ENCODE peak calls at places on chromosome 12, in four cellular contexts. O is endothelial cell of umbilical vein, I is astrocyte of the spinal cord, S is ovary. G is an unnamed sample.

GRCh38 chr12:25938581-25938980 is 19.9 kb upstream of the RASSF8 start:
- DNase-seq in O (no peak), I (no peak), S (no peak), G (no peak)

GRCh38 chr12:32896438-32897275 is at the start of gene PKP2:
- DNase-seq in O (peak), I (peak), S (peak), G (no peak)

GRCh38 chr12:89163918-89164317 is 188.4 kb downstream of the DUSP6 start:
- DNase-seq in O (peak), I (no peak), S (no peak), G (no peak)

GRCh38 chr12:64814432-64814831 is 10.0 kb upstream of the TBC1D30 start:
- DNase-seq in O (no peak), I (no peak), S (no peak), G (no peak)

GRCh38 chr12:12439636-12440035 is 82.8 kb downstream of the BORCS5 start:
- DNase-seq in O (peak), I (peak), S (no peak), G (no peak)

GRCh38 chr12:116265361-116266128 is 11.9 kb downstream of the MED13L start:
- DNase-seq in O (no peak), I (no peak), S (no peak), G (no peak)

GRCh38 chr12:41967668-41968649 is 176.7 kb downstream of the GXYLT1 start:
- DNase-seq in O (peak), I (peak), S (no peak), G (no peak)

GRCh38 chr12:26523708-26524150 is 309.3 kb downstream of the ITPR2 start:
- DNase-seq in O (peak), I (peak), S (peak), G (peak)

GRCh38 chr12:14972816-14973215 is at the start of gene PDE6H:
- DNase-seq in O (no peak), I (no peak), S (no peak), G (no peak)

GRCh38 chr12:64042901-64043300 is 179.2 kb downstream of the KICS2 start:
- DNase-seq in O (no peak), I (peak), S (no peak), G (peak)

GRCh38 chr12:95623554-95624170 is 72.4 kb upstream of the USP44 start:
- DNase-seq in O (peak), I (peak), S (peak), G (peak)

GRCh38 chr12:2544213-2544612 is 250.6 kb upstream of the FKBP4 start:
- DNase-seq in O (no peak), I (no peak), S (no peak), G (no peak)

GRCh38 chr12:56206373-56207166 is 15.2 kb downstream of the RNF41 start:
- DNase-seq in O (peak), I (peak), S (peak), G (no peak)

GRCh38 chr12:108837239-108837638 is 20.1 kb downstream of the SSH1 start:
- DNase-seq in O (no peak), I (peak), S (no peak), G (no peak)

GRCh38 chr12:94679554-94679953 is 29.2 kb upstream of the TMCC3 start:
- DNase-seq in O (no peak), I (no peak), S (no peak), G (no peak)

GRCh38 chr12:76704693-76705092 is 59.2 kb upstream of the ZDHHC17 start:
- DNase-seq in O (no peak), I (no peak), S (no peak), G (no peak)

GRCh38 chr12:108666326-108666995 is 32.8 kb upstream of the SELPLG start:
- DNase-seq in O (no peak), I (peak), S (peak), G (no peak)

GRCh38 chr12:47977046-47977771 is 13.8 kb downstream of the TMEM106C start:
- DNase-seq in O (no peak), I (no peak), S (no peak), G (no peak)

GRCh38 chr12:54195736-54196347 is 7.1 kb upstream of the SMUG1 start:
- DNase-seq in O (peak), I (peak), S (no peak), G (no peak)

GRCh38 chr12:12807970-12808702 is 5.0 kb upstream of the DDX47 start:
- DNase-seq in O (peak), I (peak), S (no peak), G (no peak)

GRCh38 chr12:46071335-46071734 is 81.0 kb upstream of the SCAF11 start:
- DNase-seq in O (no peak), I (no peak), S (no peak), G (no peak)

GRCh38 chr12:80580254-80580653 is 127.2 kb upstream of the MYF6 start:
- DNase-seq in O (no peak), I (peak), S (no peak), G (peak)

GRCh38 chr12:111455448-111456320 is 50.0 kb downstream of the SH2B3 start:
- DNase-seq in O (no peak), I (peak), S (no peak), G (no peak)

GRCh38 chr12:98582093-98582492 is 11.4 kb upstream of the SLC25A3 start:
- DNase-seq in O (no peak), I (no peak), S (no peak), G (no peak)

GRCh38 chr12:11510671-11511070 is 115.3 kb upstream of the PRB2 start:
- DNase-seq in O (no peak), I (no peak), S (no peak), G (no peak)

GRCh38 chr12:104058796-104059195 is 5.5 kb upstream of the HCFC2 start:
- DNase-seq in O (no peak), I (no peak), S (no peak), G (no peak)

GRCh38 chr12:69331846-69332684 is 16.1 kb upstream of the LYZ start:
- DNase-seq in O (no peak), I (no peak), S (no peak), G (no peak)
- H3K4me3 ChIP-seq in O (no peak), I (no peak), S (no peak), G (no peak)

GRCh38 chr12:49283541-49284429 is 11.2 kb upstream of the PRPH start:
- DNase-seq in O (no peak), I (no peak), S (no peak), G (no peak)
- TF ChIP-seq CTCF in O (peak), I (peak), S (no peak), G (no peak)

DNA sequence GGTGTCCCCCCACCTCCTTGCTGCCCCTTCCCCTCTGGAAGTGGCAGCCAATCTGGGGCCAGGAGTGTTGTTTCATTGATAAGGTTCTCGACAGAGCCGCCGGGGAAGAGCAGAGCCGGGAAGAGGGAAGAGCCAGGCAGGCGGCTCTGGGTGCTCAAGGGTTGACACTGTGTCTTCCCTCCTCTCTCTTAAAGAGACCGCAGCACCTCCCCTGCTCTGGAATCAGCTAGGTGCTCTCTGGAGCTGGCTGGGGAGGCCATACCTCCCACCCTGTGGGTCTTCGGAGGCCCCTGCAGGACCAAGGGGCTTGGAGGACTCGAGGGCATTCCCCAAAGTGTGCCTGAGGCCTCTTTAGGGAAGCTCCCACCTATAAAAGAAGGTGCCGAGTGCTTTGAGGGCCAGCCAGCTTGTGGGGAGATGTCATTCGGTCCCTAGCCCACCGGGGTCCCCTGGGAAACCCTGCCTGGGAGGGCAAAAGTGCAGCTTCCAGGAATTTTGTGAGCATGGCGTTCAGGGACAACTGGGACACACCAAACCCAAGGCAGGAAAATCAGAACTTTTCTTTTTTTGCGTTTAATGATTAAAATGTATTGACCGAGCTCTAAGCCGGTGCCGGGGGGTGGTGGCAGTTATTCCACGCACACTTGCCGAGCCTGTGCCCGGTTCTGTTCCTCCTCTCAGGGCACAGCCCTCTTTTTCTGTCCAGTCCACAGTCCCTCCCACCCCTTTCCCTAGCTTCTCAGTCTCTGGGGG is 2.9 kb downstream of the SETD1B start:
- DNase-seq in O (no peak), I (peak), S (peak), G (no peak)
- H3K4me3 ChIP-seq in O (peak), I (peak), S (peak), G (peak)

DNA sequence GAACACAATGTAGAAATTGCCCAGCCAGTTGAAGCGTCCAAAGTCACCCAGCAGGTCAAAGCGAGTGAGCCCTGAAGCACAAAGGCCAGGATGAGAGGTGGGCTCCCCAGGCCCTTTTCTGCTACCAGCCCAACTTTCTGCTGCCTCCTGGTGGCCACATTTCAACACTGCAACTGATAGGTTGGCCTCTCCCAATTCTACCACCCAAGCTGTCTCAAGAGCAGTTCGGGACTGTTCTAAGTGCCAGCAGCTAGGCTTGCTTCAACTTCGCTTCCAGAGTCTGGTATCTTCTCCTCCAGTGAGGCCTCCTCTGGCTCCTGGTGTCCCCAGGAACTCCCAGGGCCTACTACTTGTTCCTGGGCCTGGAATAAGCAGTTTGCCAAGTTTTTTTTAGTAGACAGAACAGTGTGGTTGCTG is 3.4 kb upstream of the DHH start:
- DNase-seq in O (peak), I (no peak), S (peak), G (no peak)
- TF ChIP-seq CTCF in O (peak), I (peak), S (peak), G (peak)

DNA sequence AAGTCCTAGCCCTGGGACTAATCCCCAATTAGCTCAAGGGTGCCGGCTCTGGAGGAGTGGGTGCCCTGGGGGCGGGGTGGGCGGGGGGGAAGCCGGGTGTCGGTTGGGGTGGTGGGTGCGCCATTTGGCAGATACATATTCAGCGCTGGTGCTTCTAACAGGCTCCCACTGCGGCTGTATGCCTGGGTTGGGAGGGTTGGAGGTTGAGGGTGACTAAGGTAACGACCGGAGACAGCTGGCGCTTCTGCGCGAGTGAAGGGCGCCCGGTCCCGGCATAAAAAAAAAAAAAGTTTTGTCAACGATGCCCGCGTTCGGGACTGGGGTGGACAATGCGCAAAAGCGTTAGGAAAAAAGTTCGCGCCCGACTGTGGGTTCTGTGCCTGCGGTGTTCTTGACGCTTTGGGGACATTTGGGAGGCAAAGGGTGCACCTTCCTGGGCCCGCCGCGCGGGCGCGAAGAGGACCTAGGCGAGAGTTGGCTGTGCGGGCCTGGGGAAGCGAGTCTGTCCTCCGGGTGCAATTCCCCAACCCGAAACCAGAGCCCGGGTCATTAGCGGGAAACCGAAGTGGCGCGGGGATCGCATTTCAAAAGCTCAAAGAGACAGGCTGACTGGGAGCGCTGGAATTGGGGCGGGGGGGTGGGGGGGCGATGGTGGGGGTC is 19.2 kb downstream of the TBX3 start:
- DNase-seq in O (no peak), I (no peak), S (no peak), G (no peak)
- H3K4me3 ChIP-seq in O (no peak), I (peak), S (no peak), G (no peak)

G was measured in AG09309.